ENCODE peak calls at places on chromosomes 5 and 9, in ten cellular contexts. One of them, this sample, is unnamed.

GRCh38 chr5:168471785-168472184 is 14.5 kb upstream of the RARS1 start:
- DNase-seq in heart left ventricle: no peak
- DNase-seq in upper lobe of left lung: no peak
- DNase-seq in breast epithelium: no peak
- DNase-seq in testis: no peak
- DNase-seq in stomach: no peak
- DNase-seq in GM12891: no peak
- DNase-seq in A549: no peak
- DNase-seq in transverse colon: no peak
- DNase-seq in adrenal gland: no peak
- DNase-seq in this sample: no peak

GRCh38 chr5:68334550-68334880 is 119.0 kb downstream of the PIK3R1 start:
- DNase-seq in heart left ventricle: no peak
- DNase-seq in upper lobe of left lung: no peak
- DNase-seq in breast epithelium: no peak
- DNase-seq in testis: no peak
- DNase-seq in stomach: no peak
- DNase-seq in GM12891: no peak
- DNase-seq in A549: no peak
- DNase-seq in transverse colon: no peak
- DNase-seq in adrenal gland: no peak
- DNase-seq in this sample: no peak

GRCh38 chr5:156871212-156871611 is 21.1 kb downstream of the PPP1R2B start:
- DNase-seq in heart left ventricle: no peak
- DNase-seq in upper lobe of left lung: no peak
- DNase-seq in breast epithelium: no peak
- DNase-seq in testis: no peak
- DNase-seq in stomach: no peak
- DNase-seq in GM12891: no peak
- DNase-seq in A549: no peak
- DNase-seq in transverse colon: no peak
- DNase-seq in adrenal gland: no peak
- DNase-seq in this sample: no peak

GRCh38 chr9:116506685-116507084 is 180.4 kb upstream of the TRIM32 start:
- DNase-seq in heart left ventricle: no peak
- DNase-seq in upper lobe of left lung: no peak
- DNase-seq in breast epithelium: no peak
- DNase-seq in testis: no peak
- DNase-seq in stomach: no peak
- DNase-seq in GM12891: no peak
- DNase-seq in A549: no peak
- DNase-seq in transverse colon: no peak
- DNase-seq in adrenal gland: no peak
- DNase-seq in this sample: no peak

GRCh38 chr5:120152472-120152871 is 311.6 kb upstream of the PRR16 start:
- DNase-seq in heart left ventricle: no peak
- DNase-seq in upper lobe of left lung: no peak
- DNase-seq in breast epithelium: no peak
- DNase-seq in testis: no peak
- DNase-seq in stomach: no peak
- DNase-seq in GM12891: no peak
- DNase-seq in A549: no peak
- DNase-seq in transverse colon: no peak
- DNase-seq in adrenal gland: no peak
- DNase-seq in this sample: no peak

GRCh38 chr9:134344068-134344820 is 18.0 kb downstream of the RXRA start:
- DNase-seq in heart left ventricle: peak; percentile 71
- DNase-seq in upper lobe of left lung: peak; percentile 73
- DNase-seq in breast epithelium: no peak
- DNase-seq in testis: no peak
- DNase-seq in stomach: no peak
- DNase-seq in GM12891: peak; percentile 67
- DNase-seq in A549: no peak
- DNase-seq in transverse colon: peak; percentile 50
- DNase-seq in adrenal gland: peak; percentile 76
- DNase-seq in this sample: no peak

GRCh38 chr5:140295414-140295813 is 7.5 kb downstream of the PFDN1 start:
- DNase-seq in heart left ventricle: peak; percentile 75
- DNase-seq in upper lobe of left lung: peak; percentile 74
- DNase-seq in breast epithelium: no peak
- DNase-seq in testis: peak; percentile 75
- DNase-seq in stomach: peak; percentile 37
- DNase-seq in GM12891: no peak
- DNase-seq in A549: no peak
- DNase-seq in transverse colon: peak; percentile 27
- DNase-seq in adrenal gland: peak; percentile 79
- DNase-seq in this sample: no peak

GRCh38 chr5:14946813-14947640 is 75.4 kb upstream of the ANKH start:
- DNase-seq in heart left ventricle: no peak
- DNase-seq in upper lobe of left lung: no peak
- DNase-seq in breast epithelium: no peak
- DNase-seq in testis: no peak
- DNase-seq in stomach: peak; percentile 28
- DNase-seq in GM12891: no peak
- DNase-seq in A549: peak; percentile 18
- DNase-seq in transverse colon: peak; percentile 21
- DNase-seq in adrenal gland: no peak
- DNase-seq in this sample: no peak

GRCh38 chr5:128645582-128645981 is 107.5 kb upstream of the FBN2 start:
- DNase-seq in heart left ventricle: no peak
- DNase-seq in upper lobe of left lung: no peak
- DNase-seq in breast epithelium: no peak
- DNase-seq in testis: no peak
- DNase-seq in stomach: no peak
- DNase-seq in GM12891: no peak
- DNase-seq in A549: no peak
- DNase-seq in transverse colon: no peak
- DNase-seq in adrenal gland: no peak
- DNase-seq in this sample: no peak

GRCh38 chr5:144170276-144171024 is at the start of the genes KCTD16 and YIPF5:
- DNase-seq in heart left ventricle: peak; percentile 95
- DNase-seq in upper lobe of left lung: peak; percentile 97
- DNase-seq in breast epithelium: peak; percentile 95
- DNase-seq in testis: peak; percentile 97
- DNase-seq in stomach: peak; percentile 97
- DNase-seq in GM12891: peak; percentile 71
- DNase-seq in A549: peak; percentile 89
- DNase-seq in transverse colon: peak; percentile 98
- DNase-seq in adrenal gland: peak; percentile 98
- DNase-seq in this sample: peak; percentile 69
- TF ChIP-seq POLR2A in heart left ventricle: no peak
- TF ChIP-seq POLR2A in upper lobe of left lung: peak; percentile 42
- TF ChIP-seq POLR2A in breast epithelium: no peak
- TF ChIP-seq POLR2A in testis: no peak
- TF ChIP-seq POLR2A in stomach: no peak
- TF ChIP-seq POLR2A in GM12891: peak; percentile 84
- TF ChIP-seq POLR2A in A549: peak; percentile 44
- TF ChIP-seq POLR2A in transverse colon: peak; percentile 83
- TF ChIP-seq POLR2A in adrenal gland: no peak
- TF ChIP-seq POLR2A in this sample: peak; percentile 79

GRCh38 chr5:173550641-173551040 is 65.8 kb downstream of the BOD1 start:
- DNase-seq in heart left ventricle: no peak
- DNase-seq in upper lobe of left lung: no peak
- DNase-seq in breast epithelium: no peak
- DNase-seq in testis: no peak
- DNase-seq in stomach: no peak
- DNase-seq in GM12891: no peak
- DNase-seq in A549: no peak
- DNase-seq in transverse colon: no peak
- DNase-seq in adrenal gland: no peak
- DNase-seq in this sample: no peak

GRCh38 chr5:173554038-173554955 is 62.2 kb downstream of the BOD1 start:
- DNase-seq in heart left ventricle: no peak
- DNase-seq in upper lobe of left lung: no peak
- DNase-seq in breast epithelium: no peak
- DNase-seq in testis: no peak
- DNase-seq in stomach: no peak
- DNase-seq in GM12891: no peak
- DNase-seq in A549: no peak
- DNase-seq in transverse colon: no peak
- DNase-seq in adrenal gland: no peak
- DNase-seq in this sample: no peak

GRCh38 chr5:173547579-173547978 is 68.9 kb downstream of the BOD1 start:
- DNase-seq in heart left ventricle: no peak
- DNase-seq in upper lobe of left lung: no peak
- DNase-seq in breast epithelium: no peak
- DNase-seq in testis: no peak
- DNase-seq in stomach: no peak
- DNase-seq in GM12891: peak; percentile 38
- DNase-seq in A549: no peak
- DNase-seq in transverse colon: no peak
- DNase-seq in adrenal gland: no peak
- DNase-seq in this sample: peak; percentile 47

GRCh38 chr5:173554989-173555705 is 61.3 kb downstream of the BOD1 start:
- DNase-seq in heart left ventricle: no peak
- DNase-seq in upper lobe of left lung: no peak
- DNase-seq in breast epithelium: no peak
- DNase-seq in testis: no peak
- DNase-seq in stomach: no peak
- DNase-seq in GM12891: no peak
- DNase-seq in A549: no peak
- DNase-seq in transverse colon: no peak
- DNase-seq in adrenal gland: no peak
- DNase-seq in this sample: no peak

DNA sequence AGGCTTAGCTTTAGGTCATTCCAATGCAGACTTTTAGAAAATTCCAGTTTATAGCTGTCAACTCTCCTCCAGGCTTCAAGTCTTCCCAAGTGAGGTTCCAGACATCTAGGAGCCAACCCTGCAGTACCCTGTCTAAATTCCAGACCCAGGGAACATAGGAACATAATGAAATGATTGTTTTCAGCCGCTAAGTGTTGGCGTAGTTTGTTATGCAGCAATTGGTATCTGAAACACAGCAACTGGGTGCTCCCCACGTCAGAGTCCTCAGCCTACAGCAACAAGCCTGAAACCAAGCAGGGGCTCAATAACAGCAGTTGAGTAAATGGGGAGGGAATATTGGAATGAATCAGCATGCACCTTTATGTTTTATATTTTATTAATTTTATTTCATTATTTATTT is 66.8 kb downstream of the BOD1 start:
- DNase-seq in heart left ventricle: no peak
- DNase-seq in upper lobe of left lung: no peak
- DNase-seq in breast epithelium: no peak
- DNase-seq in testis: no peak
- DNase-seq in stomach: no peak
- DNase-seq in GM12891: no peak
- DNase-seq in A549: no peak
- DNase-seq in transverse colon: no peak
- DNase-seq in adrenal gland: no peak
- DNase-seq in this sample: no peak
- TF ChIP-seq POLR2A in heart left ventricle: no peak
- TF ChIP-seq POLR2A in upper lobe of left lung: no peak
- TF ChIP-seq POLR2A in breast epithelium: no peak
- TF ChIP-seq POLR2A in testis: no peak
- TF ChIP-seq POLR2A in stomach: no peak
- TF ChIP-seq POLR2A in GM12891: no peak
- TF ChIP-seq POLR2A in A549: no peak
- TF ChIP-seq POLR2A in transverse colon: no peak
- TF ChIP-seq POLR2A in adrenal gland: no peak
- TF ChIP-seq POLR2A in this sample: no peak

DNA sequence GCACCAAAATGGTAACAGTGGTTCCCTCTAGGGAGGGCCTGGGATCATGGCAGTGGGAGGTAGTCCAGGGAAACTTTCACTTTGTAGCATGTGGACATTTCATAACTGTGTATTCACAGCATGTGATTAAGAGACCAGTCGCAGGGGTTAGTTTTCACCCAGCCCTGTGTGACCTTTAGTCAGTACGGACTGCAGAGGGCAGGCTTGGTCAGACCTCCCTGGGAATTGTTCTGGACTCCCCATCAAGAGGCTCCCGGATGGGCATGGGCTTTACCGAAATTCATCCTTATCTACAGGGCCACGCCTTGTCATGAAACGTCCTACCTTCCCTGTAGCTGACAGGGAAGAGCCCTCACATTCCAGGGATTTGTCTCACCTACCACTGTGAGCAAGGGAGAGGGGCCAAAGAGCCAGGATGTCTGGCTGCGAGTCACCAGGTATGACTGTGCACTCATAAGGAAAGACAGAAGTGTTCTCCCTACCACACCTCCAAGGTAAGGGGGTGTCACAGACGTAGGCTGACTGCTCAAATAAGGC is 19.9 kb downstream of the GPX3 start:
- DNase-seq in heart left ventricle: no peak
- DNase-seq in upper lobe of left lung: no peak
- DNase-seq in breast epithelium: no peak
- DNase-seq in testis: no peak
- DNase-seq in stomach: no peak
- DNase-seq in GM12891: no peak
- DNase-seq in A549: peak; percentile 53
- DNase-seq in transverse colon: no peak
- DNase-seq in adrenal gland: no peak
- DNase-seq in this sample: no peak
- TF ChIP-seq POLR2A in heart left ventricle: no peak
- TF ChIP-seq POLR2A in upper lobe of left lung: no peak
- TF ChIP-seq POLR2A in breast epithelium: no peak
- TF ChIP-seq POLR2A in testis: no peak
- TF ChIP-seq POLR2A in stomach: no peak
- TF ChIP-seq POLR2A in GM12891: no peak
- TF ChIP-seq POLR2A in A549: no peak
- TF ChIP-seq POLR2A in transverse colon: no peak
- TF ChIP-seq POLR2A in adrenal gland: no peak
- TF ChIP-seq POLR2A in this sample: no peak

GRCh38 chr9:38284768-38285080 is 107.8 kb upstream of the ALDH1B1 start:
- DNase-seq in heart left ventricle: no peak
- DNase-seq in upper lobe of left lung: no peak
- DNase-seq in breast epithelium: no peak
- DNase-seq in testis: no peak
- DNase-seq in stomach: no peak
- DNase-seq in GM12891: no peak
- DNase-seq in A549: no peak
- DNase-seq in transverse colon: no peak
- DNase-seq in adrenal gland: no peak
- DNase-seq in this sample: no peak

GRCh38 chr9:38287420-38287985 is 105.0 kb upstream of the ALDH1B1 start:
- DNase-seq in heart left ventricle: no peak
- DNase-seq in upper lobe of left lung: no peak
- DNase-seq in breast epithelium: no peak
- DNase-seq in testis: no peak
- DNase-seq in stomach: no peak
- DNase-seq in GM12891: no peak
- DNase-seq in A549: no peak
- DNase-seq in transverse colon: no peak
- DNase-seq in adrenal gland: no peak
- DNase-seq in this sample: no peak

GRCh38 chr9:38288502-38288901 is 104.0 kb upstream of the ALDH1B1 start:
- DNase-seq in heart left ventricle: no peak
- DNase-seq in upper lobe of left lung: no peak
- DNase-seq in breast epithelium: no peak
- DNase-seq in testis: no peak
- DNase-seq in stomach: no peak
- DNase-seq in GM12891: no peak
- DNase-seq in A549: no peak
- DNase-seq in transverse colon: no peak
- DNase-seq in adrenal gland: no peak
- DNase-seq in this sample: no peak

GRCh38 chr9:38285236-38285635 is 107.3 kb upstream of the ALDH1B1 start:
- DNase-seq in heart left ventricle: no peak
- DNase-seq in upper lobe of left lung: no peak
- DNase-seq in breast epithelium: no peak
- DNase-seq in testis: no peak
- DNase-seq in stomach: no peak
- DNase-seq in GM12891: no peak
- DNase-seq in A549: no peak
- DNase-seq in transverse colon: no peak
- DNase-seq in adrenal gland: no peak
- DNase-seq in this sample: no peak

GRCh38 chr9:38286357-38286756 is 106.1 kb upstream of the ALDH1B1 start:
- DNase-seq in heart left ventricle: no peak
- DNase-seq in upper lobe of left lung: no peak
- DNase-seq in breast epithelium: no peak
- DNase-seq in testis: no peak
- DNase-seq in stomach: no peak
- DNase-seq in GM12891: no peak
- DNase-seq in A549: no peak
- DNase-seq in transverse colon: no peak
- DNase-seq in adrenal gland: no peak
- DNase-seq in this sample: no peak
- TF ChIP-seq POLR2A in heart left ventricle: no peak
- TF ChIP-seq POLR2A in upper lobe of left lung: no peak
- TF ChIP-seq POLR2A in breast epithelium: no peak
- TF ChIP-seq POLR2A in testis: no peak
- TF ChIP-seq POLR2A in stomach: no peak
- TF ChIP-seq POLR2A in GM12891: no peak
- TF ChIP-seq POLR2A in A549: no peak
- TF ChIP-seq POLR2A in transverse colon: no peak
- TF ChIP-seq POLR2A in adrenal gland: no peak
- TF ChIP-seq POLR2A in this sample: no peak

This sample was measured in GM12892.